ENCODE peak calls at places on chromosomes 7 and 10, in four cellular contexts. K is K562, A is GM12891, Z is GM12878. F is an unnamed sample.

GRCh38 chr10:92290076-92290836 is 622 bp downstream of the CPEB3 start:
- DNase-seq in K (peak), A (no peak), Z (no peak), F (peak)

GRCh38 chr10:130935051-130935450 is 376.5 kb downstream of the TCERG1L start:
- DNase-seq in K (peak), A (no peak), Z (no peak), F (no peak)

GRCh38 chr10:14698487-14699170 is 76.1 kb downstream of the FAM107B start:
- DNase-seq in K (no peak), A (no peak), Z (no peak), F (no peak)

GRCh38 chr7:128155100-128155763 is 85.8 kb upstream of the LEP start:
- DNase-seq in K (peak), A (no peak), Z (no peak), F (no peak)

GRCh38 chr7:35003679-35004278 is 33.5 kb downstream of the DPY19L1 start:
- DNase-seq in K (peak), A (no peak), Z (no peak), F (no peak)

GRCh38 chr10:3476186-3476585 is 303.6 kb upstream of the PITRM1 start:
- DNase-seq in K (no peak), A (no peak), Z (no peak), F (no peak)

GRCh38 chr7:66869660-66870450 is 51.2 kb upstream of the TMEM248 start:
- DNase-seq in K (peak), A (no peak), Z (no peak), F (no peak)

GRCh38 chr7:52592698-52593097 is 442.7 kb upstream of the POM121L12 start:
- DNase-seq in K (no peak), A (no peak), Z (no peak), F (no peak)

GRCh38 chr7:79287976-79288375 is 165.5 kb downstream of the MAGI2 start:
- DNase-seq in K (no peak), A (no peak), Z (no peak), F (no peak)

GRCh38 chr7:894927-895450 is 18.6 kb downstream of the GET4 start:
- DNase-seq in K (no peak), A (no peak), Z (no peak), F (no peak)

GRCh38 chr7:155431231-155431630 is 26.7 kb upstream of the EN2 start:
- DNase-seq in K (no peak), A (no peak), Z (no peak), F (no peak)

GRCh38 chr10:25101466-25101865 is 73.3 kb upstream of the GPR158 start:
- DNase-seq in K (no peak), A (no peak), Z (no peak), F (no peak)

GRCh38 chr7:7563813-7564212 is 2.9 kb upstream of the MIOS start:
- DNase-seq in K (no peak), A (no peak), Z (no peak), F (no peak)

GRCh38 chr10:7525314-7526016 is 114.6 kb upstream of the SFMBT2 start:
- DNase-seq in K (peak), A (peak), Z (peak), F (peak)

GRCh38 chr7:4694653-4695335 is 12.7 kb downstream of the FOXK1 start:
- DNase-seq in K (no peak), A (no peak), Z (no peak), F (no peak)

GRCh38 chr7:55641273-55641691 is 69.0 kb upstream of the VOPP1 start:
- DNase-seq in K (peak), A (peak), Z (peak), F (peak)

GRCh38 chr7:100271716-100272537 is 35.6 kb upstream of the SPDYE3 start:
- DNase-seq in K (peak), A (peak), Z (peak), F (peak)

GRCh38 chr7:67470256-67470751 is 473.7 kb downstream of the TYW1 start:
- DNase-seq in K (no peak), A (no peak), Z (no peak), F (no peak)

GRCh38 chr7:157474685-157475084 is 137.9 kb downstream of the DNAJB6 start:
- DNase-seq in K (peak), A (no peak), Z (no peak), F (no peak)

GRCh38 chr10:35638116-35638515 is 4.0 kb downstream of the FZD8 start:
- DNase-seq in K (no peak), A (no peak), Z (no peak), F (no peak)

GRCh38 chr7:1488016-1488415 is 16.2 kb downstream of the INTS1 start:
- DNase-seq in K (no peak), A (no peak), Z (no peak), F (no peak)

GRCh38 chr10:44259090-44259874 is 125.6 kb downstream of the CXCL12 start:
- DNase-seq in K (no peak), A (no peak), Z (no peak), F (no peak)

GRCh38 chr7:151400626-151401315 is 9.1 kb downstream of the WDR86 start:
- DNase-seq in K (no peak), A (peak), Z (peak), F (no peak)

GRCh38 chr7:31633894-31634494 is 53.0 kb upstream of the PPP1R17 start:
- DNase-seq in K (peak), A (peak), Z (no peak), F (no peak)

GRCh38 chr10:14507156-14507555 is 176.4 kb upstream of the FRMD4A start:
- DNase-seq in K (no peak), A (no peak), Z (no peak), F (no peak)

GRCh38 chr7:25894002-25894901 is 257.7 kb upstream of the NFE2L3 start:
- DNase-seq in K (peak), A (peak), Z (peak), F (no peak)

GRCh38 chr7:148916186-148916585 is 32.1 kb upstream of the EZH2 start:
- DNase-seq in K (no peak), A (no peak), Z (no peak), F (no peak)

DNA sequence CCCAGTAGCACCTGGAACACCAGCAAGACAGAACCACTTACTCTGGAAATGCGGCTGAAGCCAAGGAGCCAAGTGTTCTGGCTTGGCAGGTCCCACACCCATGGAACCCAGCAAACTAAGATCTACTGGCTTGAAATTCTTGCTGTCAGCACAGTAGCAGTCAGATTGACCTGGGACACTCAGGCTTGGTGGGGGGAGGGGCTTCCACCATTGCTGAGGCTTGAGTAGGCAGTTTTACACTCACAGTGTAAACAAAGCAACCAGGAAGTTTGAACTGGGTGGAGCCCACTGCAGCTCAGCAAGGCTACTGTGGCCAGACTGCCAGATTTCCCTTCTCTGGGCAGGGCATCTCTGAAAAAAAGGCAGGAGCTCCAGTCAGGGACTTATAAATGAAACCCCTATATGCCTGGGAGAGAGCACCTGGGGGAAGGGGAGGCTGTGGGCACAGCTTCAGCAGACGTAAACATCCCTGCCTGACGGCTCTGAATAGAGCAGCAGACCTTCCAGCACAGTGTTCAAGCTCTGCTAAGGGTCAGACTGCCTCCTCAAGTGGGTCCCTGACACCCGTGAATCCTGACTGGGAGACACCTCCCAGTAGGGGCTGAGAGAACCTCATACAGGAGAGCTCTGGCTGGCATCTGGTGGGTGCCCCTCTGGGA is 121.2 kb downstream of the MTERF1 start:
- DNase-seq in K (peak), A (no peak), Z (no peak), F (no peak)
- TF ChIP-seq SPI1 in K (no peak), A (no peak), Z (no peak), F (no peak)

GRCh38 chr7:22435720-22436119 is 64.3 kb downstream of the STEAP1B start:
- DNase-seq in K (no peak), A (no peak), Z (no peak), F (no peak)
- TF ChIP-seq SPI1 in K (no peak), A (no peak), Z (no peak), F (no peak)

GRCh38 chr7:136517971-136518370 is 350.5 kb upstream of the CHRM2 start:
- DNase-seq in K (no peak), A (no peak), Z (no peak), F (no peak)
- TF ChIP-seq SPI1 in K (no peak), A (no peak), Z (no peak), F (no peak)

DNA sequence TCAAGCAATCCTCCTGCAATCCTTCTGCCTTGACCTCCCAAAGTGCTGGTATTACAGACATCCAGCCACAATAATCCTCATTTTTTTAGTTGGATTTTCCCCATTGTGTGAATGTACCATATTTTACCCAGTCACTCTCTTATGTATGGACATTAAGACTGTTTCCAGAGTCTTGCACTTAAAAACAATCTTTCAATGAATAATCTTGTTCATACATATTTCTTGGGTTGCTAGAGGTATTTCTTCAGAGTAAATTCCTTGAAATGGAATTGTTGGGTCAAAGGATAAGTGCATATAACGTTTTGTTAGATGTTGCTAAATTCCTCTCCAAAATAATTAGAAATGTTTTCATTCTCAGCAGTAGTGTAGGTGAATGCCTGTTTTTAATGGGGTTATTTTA is 283.1 kb upstream of the KAT6B start:
- DNase-seq in K (no peak), A (no peak), Z (no peak), F (no peak)
- TF ChIP-seq SPI1 in K (no peak), A (no peak), Z (no peak), F (no peak)